ENCODE peak calls at places on chromosome 14, in six cellular contexts. C is GM12865, F is dorsolateral prefrontal cortex, V is AG04449, W is BJ, K is lower leg skin. O is an unnamed sample.

GRCh38 chr14:96122496-96122895 is 82.1 kb upstream of the BDKRB2 start:
- DNase-seq in C (no peak), K (peak), F (no peak), W (no peak), V (no peak), O (no peak)

GRCh38 chr14:60102389-60102788 is 10.7 kb downstream of the PCNX4 start:
- DNase-seq in W (no peak), F (no peak), V (no peak), K (no peak), C (no peak), O (no peak)

GRCh38 chr14:95316826-95317225 is 2.9 kb downstream of the CLMN start:
- DNase-seq in W (no peak), F (no peak), V (no peak), K (no peak), C (no peak), O (no peak)

GRCh38 chr14:100015251-100015655 is 50.0 kb upstream of the EVL start:
- DNase-seq in C (peak), W (no peak), F (no peak), V (no peak), K (no peak), O (no peak)

GRCh38 chr14:20607617-20608016 is 16.4 kb upstream of the RNASE12 start:
- DNase-seq in W (no peak), C (peak), F (no peak), V (no peak), K (no peak), O (no peak)

GRCh38 chr14:106062502-106063272 is 536.3 kb downstream of the TMEM121 start:
- DNase-seq in W (no peak), K (no peak), F (no peak), V (no peak), C (no peak), O (no peak)

GRCh38 chr14:52692248-52692962 is 3.0 kb downstream of the ERO1A start:
- DNase-seq in K (no peak), W (no peak), C (no peak), V (no peak), F (no peak), O (no peak)

GRCh38 chr14:59195898-59196297 is 7.4 kb downstream of the DAAM1 start:
- DNase-seq in V (no peak), C (no peak), K (no peak), W (no peak), F (no peak), O (no peak)

GRCh38 chr14:29255692-29256091 is 489.1 kb downstream of the FOXG1 start:
- DNase-seq in K (no peak), C (no peak), F (no peak), V (no peak), W (no peak), O (no peak)

GRCh38 chr14:92373336-92373735 is 50.4 kb downstream of the SLC24A4 start:
- DNase-seq in W (no peak), F (no peak), K (no peak), C (no peak), V (no peak), O (no peak)

GRCh38 chr14:78674820-78675219 is 504.6 kb downstream of the NRXN3 start:
- DNase-seq in W (no peak), K (no peak), V (no peak), F (peak), C (no peak), O (no peak)

GRCh38 chr14:78673845-78674244 is 503.7 kb downstream of the NRXN3 start:
- DNase-seq in W (no peak), V (no peak), K (no peak), C (no peak), F (no peak), O (no peak)
- TF ChIP-seq CTCF in W (no peak), V (no peak), K (no peak), C (no peak), F (no peak), O (no peak)

DNA sequence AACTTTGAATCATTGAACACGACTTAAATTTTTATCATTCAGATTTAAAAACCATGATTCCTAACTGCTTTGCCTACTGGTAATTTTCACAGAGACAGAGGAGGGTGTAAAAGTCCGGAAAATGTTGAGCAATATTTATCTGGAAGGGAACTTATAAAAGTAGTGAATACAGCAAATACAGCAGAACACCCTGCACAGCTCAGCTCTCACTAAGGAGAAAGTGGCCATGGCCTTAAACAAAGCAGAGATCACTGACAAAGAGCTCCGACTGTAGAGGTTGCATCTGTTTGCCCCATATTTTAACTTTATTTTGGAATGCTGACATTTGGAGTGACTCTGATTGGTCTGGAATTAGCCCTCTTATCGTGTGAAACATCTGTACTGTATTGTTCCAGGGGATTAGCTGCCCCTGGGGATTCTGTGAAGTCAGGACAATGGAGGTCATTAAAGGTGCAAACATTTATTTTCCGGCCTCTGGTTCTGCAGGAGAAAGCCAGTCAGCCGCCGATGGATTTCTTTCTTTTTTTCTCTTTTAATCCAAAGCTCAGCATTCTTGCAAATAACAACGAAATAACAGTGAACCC is 1275.6 kb upstream of the FLRT2 start:
- DNase-seq in W (no peak), F (no peak), C (no peak), K (no peak), V (no peak), O (no peak)
- H3K4me3 ChIP-seq in W (no peak), F (no peak), C (no peak), K (no peak), V (no peak), O (no peak)

DNA sequence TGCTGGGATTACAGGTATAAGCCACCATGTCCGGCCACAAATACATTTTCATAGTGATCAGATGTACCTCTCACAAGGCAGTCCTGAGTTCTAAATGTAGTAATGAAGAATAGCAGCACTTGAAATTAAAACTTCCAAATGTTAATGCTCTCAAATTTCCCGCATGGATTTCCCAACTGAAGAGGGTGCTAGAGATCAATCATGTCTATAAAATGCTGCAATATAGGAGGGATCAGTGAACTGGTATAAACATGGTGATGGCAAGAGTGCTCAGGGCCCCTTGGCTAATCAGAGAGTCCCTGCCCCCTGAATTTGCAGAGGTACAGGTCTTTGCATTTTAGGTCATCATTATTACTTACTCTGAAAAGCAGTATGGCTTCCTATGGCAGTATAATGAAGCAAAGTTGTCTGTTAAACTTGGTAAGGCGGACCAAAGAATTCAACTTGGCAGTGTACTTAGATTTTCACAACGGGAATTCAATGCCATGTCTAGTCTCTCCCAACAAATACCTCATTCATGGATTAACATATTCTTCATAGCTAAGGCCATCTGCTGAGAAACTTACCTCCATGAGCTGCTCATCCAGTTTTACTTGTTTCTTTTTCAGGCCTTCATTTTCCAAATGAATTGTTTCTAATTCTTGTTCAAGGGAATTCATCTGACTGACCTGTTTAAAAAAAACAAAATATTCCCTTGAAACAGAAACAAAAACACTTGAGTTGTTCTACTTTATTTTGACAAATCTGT is 67.0 kb upstream of the SAV1 start:
- DNase-seq in K (no peak), V (no peak), W (no peak), F (no peak), C (no peak), O (no peak)
- TF ChIP-seq CTCF in K (no peak), V (no peak), W (no peak), F (peak), C (no peak), O (no peak)

GRCh38 chr14:32933623-32933942 is 5.1 kb upstream of the NPAS3 start:
- DNase-seq in K (no peak), W (no peak), F (no peak), V (no peak), C (no peak), O (no peak)

GRCh38 chr14:32934891-32935633 is 3.6 kb upstream of the NPAS3 start:
- DNase-seq in V (no peak), K (peak), C (no peak), W (no peak), F (no peak), O (no peak)

GRCh38 chr14:32933943-32934890 is 4.5 kb upstream of the NPAS3 start:
- DNase-seq in C (no peak), V (no peak), K (no peak), W (no peak), F (peak), O (no peak)

GRCh38 chr14:32932921-32933622 is 5.6 kb upstream of the NPAS3 start:
- DNase-seq in V (no peak), C (no peak), K (no peak), W (no peak), F (peak), O (no peak)

GRCh38 chr14:32932302-32932920 is 6.3 kb upstream of the NPAS3 start:
- DNase-seq in C (no peak), V (no peak), F (no peak), W (no peak), K (no peak), O (no peak)
- H3K4me3 ChIP-seq in C (no peak), V (no peak), F (peak), W (no peak), K (no peak), O (no peak)

DNA sequence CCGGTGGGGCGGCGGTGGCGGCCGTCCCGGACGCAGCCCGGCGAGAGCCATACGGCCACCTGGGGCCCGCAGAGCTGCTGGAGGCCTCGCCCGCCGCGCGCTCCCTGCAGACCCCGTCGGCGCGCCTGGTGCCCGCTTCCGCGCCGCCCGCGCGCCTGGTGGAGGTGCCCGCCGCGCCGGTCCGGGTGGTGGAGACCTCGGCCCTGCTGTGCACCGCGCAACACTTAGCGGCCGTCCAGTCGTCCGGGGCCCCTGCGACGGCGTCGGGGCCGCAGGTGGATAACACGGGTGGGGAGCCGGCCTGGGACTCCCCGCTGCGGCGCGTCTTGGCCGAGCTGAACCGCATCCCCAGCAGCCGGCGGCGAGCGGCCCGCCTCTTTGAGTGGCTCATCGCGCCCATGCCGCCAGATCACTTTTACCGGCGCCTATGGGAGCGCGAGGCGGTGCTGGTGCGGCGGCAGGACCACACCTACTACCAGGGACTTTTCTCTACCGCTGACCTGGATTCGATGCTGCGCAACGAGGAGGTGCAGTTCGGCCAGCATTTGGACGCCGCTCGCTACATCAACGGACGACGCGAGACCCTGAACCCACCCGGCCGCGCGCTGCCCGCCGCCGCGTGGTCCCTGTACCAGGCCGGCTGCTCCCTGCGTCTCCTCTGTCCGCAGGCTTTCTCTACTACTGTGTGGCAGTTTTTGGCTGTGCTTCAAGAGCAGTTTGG is 683 bp downstream of the RIOX1 start:
- DNase-seq in K (peak), F (peak), C (peak), V (no peak), W (no peak), O (no peak)
- TF ChIP-seq CTCF in K (no peak), F (no peak), C (no peak), V (no peak), W (no peak), O (no peak)

GRCh38 chr14:56195727-56196126 is 77.5 kb downstream of the PELI2 start:
- DNase-seq in F (no peak), K (no peak), W (peak), C (peak), V (no peak), O (peak)

GRCh38 chr14:56198438-56198837 is 80.2 kb downstream of the PELI2 start:
- DNase-seq in C (no peak), W (no peak), F (no peak), K (no peak), V (no peak), O (no peak)

GRCh38 chr14:56195219-56195618 is 77.0 kb downstream of the PELI2 start:
- DNase-seq in C (no peak), K (no peak), V (no peak), W (no peak), F (no peak), O (no peak)

GRCh38 chr14:56197150-56197549 is 78.9 kb downstream of the PELI2 start:
- DNase-seq in C (no peak), W (no peak), K (no peak), F (no peak), V (no peak), O (no peak)

DNA sequence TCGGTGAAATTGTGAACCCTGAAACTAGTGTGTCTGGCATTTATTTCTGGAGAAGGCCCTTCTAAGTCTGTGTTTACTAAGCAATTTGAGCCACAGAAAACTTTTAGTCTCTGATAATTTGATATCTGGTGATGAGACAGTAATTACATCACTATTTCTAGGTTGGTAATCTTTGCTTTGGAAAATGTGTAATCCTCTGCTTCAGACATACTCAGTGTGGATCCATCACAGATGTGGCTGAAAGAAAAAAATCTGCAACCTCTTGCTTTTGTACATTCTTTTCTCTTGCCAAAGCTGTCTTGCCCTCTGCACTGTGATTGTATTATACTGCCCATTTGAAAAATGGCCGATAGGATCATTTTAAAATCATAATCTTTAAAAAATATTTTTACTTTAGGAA is 78.1 kb downstream of the PELI2 start:
- DNase-seq in F (no peak), K (no peak), C (no peak), V (no peak), W (no peak), O (no peak)
- H3K4me3 ChIP-seq in F (no peak), K (no peak), C (no peak), V (no peak), W (no peak), O (no peak)

DNA sequence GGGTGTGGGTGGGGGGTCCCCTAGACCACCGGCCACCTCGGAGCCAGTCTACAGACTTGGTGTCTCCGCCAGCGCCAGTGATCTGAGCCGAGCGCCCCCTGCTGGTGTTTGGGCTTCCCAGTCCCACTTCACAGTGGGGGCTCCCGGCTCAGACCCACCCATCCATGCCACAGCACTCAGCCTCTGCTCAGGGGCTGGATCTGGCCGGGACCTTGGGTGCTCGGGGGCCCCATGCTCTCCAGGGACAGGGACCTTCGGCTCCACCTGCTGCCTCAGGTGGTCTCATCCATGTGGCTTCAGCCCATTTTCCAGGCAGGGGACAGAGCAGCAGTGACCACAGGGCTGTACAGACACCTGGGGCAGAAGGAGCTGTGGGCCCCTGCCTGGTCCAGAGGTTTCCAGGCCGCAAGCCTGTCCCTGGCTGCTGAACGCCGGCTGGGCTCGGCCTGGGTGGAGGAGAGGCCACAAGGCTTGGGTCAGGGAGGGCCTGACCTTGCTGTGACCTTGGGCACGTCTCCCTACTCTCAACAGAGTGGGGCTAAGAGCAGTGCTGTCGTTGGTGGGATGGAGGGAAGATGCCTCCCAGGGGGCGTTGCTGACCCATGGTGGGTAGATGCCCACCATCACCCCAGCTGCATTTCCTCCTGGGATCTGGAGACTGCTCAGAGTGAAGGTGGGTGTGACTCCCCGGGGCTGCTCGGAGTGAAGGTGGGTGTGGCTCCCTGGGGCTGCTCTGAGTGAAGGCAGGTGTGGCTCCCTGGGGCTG is 86.3 kb downstream of the KIF26A start:
- DNase-seq in C (peak), V (no peak), W (no peak), K (no peak), F (no peak), O (no peak)
- TF ChIP-seq CTCF in C (peak), V (peak), W (peak), K (no peak), F (peak), O (peak)

GRCh38 chr14:77376771-77377501 is at the start of the genes SAMD15 and TMED8:
- DNase-seq in F (peak), W (peak), K (peak), C (peak), V (peak), O (peak)
- H3K4me3 ChIP-seq in F (peak), W (peak), K (peak), C (peak), V (peak), O (peak)

GRCh38 chr14:22112004-22112403 is 438.4 kb upstream of the OR4E1 start:
- DNase-seq in V (no peak), F (no peak), K (no peak), C (peak), W (no peak), O (no peak)
- TF ChIP-seq CTCF in V (peak), F (no peak), K (no peak), C (peak), W (peak), O (peak)

DNA sequence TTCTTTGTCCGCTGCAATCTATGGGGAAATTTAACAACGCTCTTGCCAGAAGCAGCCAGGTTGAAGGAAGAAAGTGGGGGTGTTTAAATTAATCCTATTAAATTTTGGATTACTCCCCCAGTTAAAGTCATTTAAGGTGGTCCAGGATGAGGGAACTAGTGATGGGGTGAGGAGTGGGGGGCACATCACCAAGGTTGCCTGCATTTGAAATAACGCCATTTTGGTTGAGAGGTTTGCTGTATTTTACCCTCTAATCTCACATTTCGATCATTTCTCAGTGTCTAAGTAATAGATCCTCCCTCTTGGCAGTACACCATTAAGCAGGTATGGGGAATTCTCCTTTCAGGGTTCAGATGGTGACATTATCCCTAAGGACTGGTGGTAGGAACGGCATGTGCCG is 2.6 kb downstream of the FLRT2 start:
- DNase-seq in F (no peak), C (no peak), W (no peak), K (no peak), V (no peak), O (no peak)
- H3K4me3 ChIP-seq in F (peak), C (no peak), W (peak), K (no peak), V (peak), O (peak)

O was measured in kidney epithelial cell.